ENCODE peak calls at places on chromosomes 16 and 17, in nine cellular contexts. Q, L, C, B, H, Z, M, V and R are unnamed samples. For H3K36me3, the result is how much of the 10 kb centered on the place peaks cover.

GRCh38 chr17:57993471-57994365 is 5.7 kb upstream of the VEZF1 start:
- DNase-seq in C (no peak), M (no peak), Q (peak), B (no peak), Z (no peak), H (no peak), V (no peak), L (no peak), R (no peak)

GRCh38 chr16:7755347-7755746 is 422.7 kb downstream of the RBFOX1 start:
- DNase-seq in Q (no peak), H (no peak), M (no peak), L (no peak), B (no peak), V (no peak), C (no peak), Z (no peak), R (no peak)

GRCh38 chr16:54152362-54153239 is 134.0 kb downstream of the IRX3 start:
- DNase-seq in V (no peak), L (no peak), C (no peak), Q (no peak), B (no peak), M (no peak), H (no peak), Z (no peak), R (no peak)

GRCh38 chr17:72989074-72989610 is 103.3 kb downstream of the SLC39A11 start:
- DNase-seq in V (no peak), B (no peak), H (no peak), Q (no peak), L (no peak), M (no peak), C (no peak), Z (no peak), R (no peak)

GRCh38 chr16:10087151-10087550 is 95.1 kb downstream of the GRIN2A start:
- DNase-seq in H (no peak), M (no peak), L (no peak), B (no peak), C (no peak), Q (no peak), V (no peak), Z (no peak), R (no peak)

GRCh38 chr17:79800325-79801155 is 3.7 kb upstream of the CBX8 start:
- DNase-seq in Z (peak), M (no peak), V (no peak), Q (no peak), C (no peak), L (peak), H (no peak), B (no peak), R (no peak)

GRCh38 chr17:10737168-10737622 is 7.4 kb upstream of the TMEM220 start:
- DNase-seq in L (peak), Z (peak), M (peak), B (no peak), V (peak), Q (peak), H (no peak), C (peak), R (peak)

GRCh38 chr16:2325791-2326190 is 14.7 kb downstream of the ABCA3 start:
- DNase-seq in L (no peak), B (no peak), Q (no peak), V (no peak), H (no peak), Z (no peak), M (no peak), C (no peak), R (no peak)

GRCh38 chr17:63478814-63479494 is 2.1 kb downstream of the ACE start:
- DNase-seq in L (peak), H (no peak), M (peak), B (no peak), C (peak), V (peak), Z (peak), Q (peak), R (peak)

GRCh38 chr17:68698761-68699160 is 97.6 kb upstream of the FAM20A start:
- DNase-seq in V (no peak), Q (no peak), Z (no peak), B (no peak), H (no peak), L (peak), M (no peak), C (no peak), R (no peak)

GRCh38 chr16:84286568-84287220 is 8.0 kb upstream of the WFDC1 start:
- DNase-seq in Z (no peak), L (peak), C (peak), H (no peak), M (peak), V (peak), B (no peak), Q (no peak), R (peak)

GRCh38 chr16:59543641-59544040 is 809.5 kb upstream of the GOT2 start:
- DNase-seq in B (no peak), V (no peak), Z (no peak), H (no peak), Q (no peak), M (no peak), C (no peak), L (no peak), R (no peak)

GRCh38 chr17:32298721-32299578 is 33.3 kb downstream of the RHBDL3 start:
- DNase-seq in C (no peak), M (no peak), V (no peak), B (no peak), Z (no peak), Q (no peak), H (no peak), L (no peak), R (no peak)

GRCh38 chr16:67279296-67280089 is at the start of gene PLEKHG4:
- DNase-seq in M (peak), C (peak), Q (peak), B (no peak), L (peak), Z (peak), H (peak), V (peak), R (peak)

GRCh38 chr16:75695708-75696107 is 5.6 kb downstream of the DUXB start:
- DNase-seq in H (no peak), Z (no peak), Q (peak), B (no peak), M (no peak), L (no peak), C (no peak), V (no peak), R (no peak)

GRCh38 chr17:82440991-82441627 is 9.4 kb downstream of the CYBC1 start:
- DNase-seq in Z (no peak), B (no peak), H (no peak), Q (no peak), L (no peak), C (no peak), V (peak), M (no peak), R (peak)

GRCh38 chr17:82444284-82444893 is 6.2 kb downstream of the CYBC1 start:
- DNase-seq in B (no peak), V (no peak), M (no peak), H (no peak), L (no peak), Z (no peak), Q (no peak), C (no peak), R (no peak)

GRCh38 chr17:82443465-82444283 is 6.9 kb downstream of the CYBC1 start:
- DNase-seq in L (no peak), B (no peak), H (no peak), C (no peak), Z (no peak), V (no peak), M (no peak), Q (no peak), R (peak)

GRCh38 chr17:82441686-82442487 is 8.7 kb downstream of the CYBC1 start:
- DNase-seq in C (no peak), Z (no peak), H (no peak), M (no peak), L (no peak), V (no peak), Q (no peak), B (no peak), R (no peak)

GRCh38 chr17:82442643-82443464 is 7.7 kb downstream of the CYBC1 start:
- DNase-seq in C (no peak), Z (no peak), Q (no peak), V (no peak), M (no peak), B (no peak), L (no peak), H (no peak), R (no peak)
- H3K36me3 ChIP-seq in C (half or more), Z (under half), Q (under half), V (under half), M (under half), B (under half), L (under half), H (under half), R (under half)

GRCh38 chr16:681746-682427 is 1.7 kb downstream of the STUB1 start:
- DNase-seq in B (no peak), Z (no peak), M (no peak), C (no peak), V (no peak), H (no peak), Q (no peak), L (no peak), R (peak)
- H3K4me3 ChIP-seq in B (peak), Z (peak), M (no peak), C (peak), V (no peak), H (peak), Q (peak), L (no peak), R (no peak)

GRCh38 chr17:8801135-8801840 is 2.1 kb upstream of the MFSD6L start:
- DNase-seq in L (no peak), Z (peak), C (no peak), M (no peak), Q (no peak), B (peak), H (no peak), V (no peak), R (no peak)

GRCh38 chr17:8803531-8804416 is 4.6 kb upstream of the MFSD6L start:
- DNase-seq in V (no peak), L (no peak), B (peak), M (no peak), H (no peak), C (no peak), Z (peak), Q (peak), R (no peak)

GRCh38 chr17:8800656-8801055 is 1.5 kb upstream of the MFSD6L start:
- DNase-seq in V (no peak), H (no peak), L (no peak), M (no peak), B (peak), Z (peak), C (no peak), Q (no peak), R (no peak)

GRCh38 chr17:8807070-8807550 is 7.9 kb upstream of the MFSD6L start:
- DNase-seq in H (peak), V (no peak), Z (peak), Q (no peak), L (no peak), M (no peak), B (peak), C (no peak), R (no peak)

GRCh38 chr17:8806206-8807069 is 7.3 kb upstream of the MFSD6L start:
- DNase-seq in L (no peak), H (no peak), C (no peak), V (no peak), Q (no peak), M (no peak), B (peak), Z (peak), R (no peak)
- TF ChIP-seq EP300 in L (no peak), H (no peak), C (no peak), V (no peak), Q (no peak), M (no peak), B (no peak), Z (no peak), R (no peak)

DNA sequence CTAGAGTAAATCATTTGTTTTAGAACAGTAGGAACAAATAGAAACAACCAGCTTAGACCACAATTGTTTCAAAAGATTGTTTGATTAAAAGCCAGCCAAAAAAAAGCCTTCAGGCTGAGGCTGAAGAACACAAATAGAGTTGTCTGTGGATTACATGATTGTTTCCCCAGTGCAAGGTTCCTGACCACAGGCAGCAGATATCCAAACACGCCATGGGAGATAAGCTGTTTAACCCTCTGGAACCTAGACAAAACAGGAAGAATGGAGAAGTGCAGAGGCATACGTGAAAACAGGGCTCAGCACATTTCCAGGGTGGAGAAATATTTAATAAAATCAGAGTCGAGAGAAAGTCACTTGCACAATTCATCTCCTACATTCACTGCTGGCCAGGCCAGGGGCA is 21.0 kb downstream of the ATPAF2 start:
- DNase-seq in V (peak), C (peak), H (no peak), B (no peak), M (no peak), Z (no peak), L (no peak), Q (peak), R (no peak)
- H3K36me3 ChIP-seq in V (under half), C (under half), H (under half), B (under half), M (under half), Z (under half), L (under half), Q (under half), R (under half)

GRCh38 chr16:83272201-83272600 is 535.6 kb upstream of the HSBP1 start:
- DNase-seq in V (no peak), C (no peak), M (no peak), B (peak), Z (no peak), H (no peak), L (no peak), Q (no peak), R (no peak)
- H3K4me3 ChIP-seq in V (no peak), C (no peak), M (no peak), B (no peak), Z (no peak), H (no peak), L (no peak), Q (no peak), R (no peak)

GRCh38 chr16:57562669-57563486 is 20.4 kb downstream of the ADGRG5 start:
- DNase-seq in Q (no peak), C (no peak), M (no peak), Z (no peak), L (no peak), V (no peak), H (no peak), B (no peak), R (peak)

GRCh38 chr16:57556941-57557541 is 14.6 kb downstream of the ADGRG5 start:
- DNase-seq in V (no peak), Z (no peak), H (no peak), Q (no peak), M (no peak), B (no peak), C (no peak), L (no peak), R (no peak)

GRCh38 chr16:57562066-57562465 is 19.6 kb downstream of the ADGRG5 start:
- DNase-seq in H (no peak), C (no peak), V (no peak), Z (no peak), M (no peak), B (no peak), Q (no peak), L (no peak), R (no peak)

GRCh38 chr16:57555831-57556230 is 13.4 kb downstream of the ADGRG5 start:
- DNase-seq in L (no peak), M (no peak), H (no peak), Q (no peak), C (no peak), B (no peak), V (no peak), Z (no peak), R (no peak)

DNA sequence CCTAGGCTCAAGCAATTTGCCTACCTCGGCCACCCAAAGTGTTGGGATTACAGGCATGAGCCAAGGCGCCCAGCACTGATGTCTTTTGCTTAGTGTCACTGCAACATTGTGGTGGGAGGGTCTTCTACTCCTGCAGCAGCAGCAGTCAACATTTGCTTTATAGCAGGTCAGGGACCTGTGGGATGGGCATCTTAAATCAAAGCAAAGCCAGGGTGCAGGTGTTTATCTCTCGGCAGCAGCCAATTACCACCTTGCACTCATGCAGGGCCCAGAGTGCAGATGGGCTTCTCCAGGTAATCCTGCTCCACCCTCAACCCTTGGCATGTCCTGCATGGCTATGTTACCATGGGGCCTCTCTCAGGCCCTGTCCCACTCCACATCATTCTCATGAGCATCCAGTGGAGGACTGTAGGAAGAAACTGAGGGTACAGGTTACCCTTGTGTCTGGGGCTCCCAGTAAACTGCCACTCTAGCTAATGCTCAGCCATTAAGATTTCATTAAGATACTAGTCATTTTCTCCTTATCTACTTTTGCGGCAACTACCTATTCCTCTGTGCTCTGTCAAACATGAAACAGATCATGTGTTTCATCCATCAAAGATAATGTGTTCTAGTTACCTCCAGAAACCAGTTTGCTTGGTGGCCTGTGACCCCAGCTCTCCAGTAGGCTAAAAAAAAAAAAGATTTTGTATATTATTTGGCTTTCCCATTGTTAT is 16.8 kb downstream of the ADGRG5 start:
- DNase-seq in V (no peak), B (no peak), M (no peak), Z (peak), L (no peak), C (no peak), H (no peak), Q (no peak), R (no peak)
- TF ChIP-seq EP300 in V (no peak), B (no peak), M (no peak), Z (no peak), L (no peak), C (no peak), H (no peak), Q (no peak), R (no peak)